ENCODE peak calls at places on chromosomes 1 and 21, in four cellular contexts. N, D, P and G are unnamed samples.

GRCh38 chr1:153667439-153667838 is 3.4 kb downstream of the ILF2 start:
- DNase-seq in D (no peak), N (peak; percentile 20), P (no peak), G (no peak)

GRCh38 chr1:241413386-241413785 is 56.4 kb upstream of the RGS7 start:
- DNase-seq in P (no peak), N (no peak), D (no peak), G (no peak)

GRCh38 chr1:230350208-230350921 is 75.8 kb downstream of the PGBD5 start:
- DNase-seq in N (no peak), D (no peak), P (no peak), G (no peak)

GRCh38 chr1:34642679-34643078 is 112.2 kb upstream of the GJB5 start:
- DNase-seq in D (no peak), P (no peak), N (no peak), G (no peak)

GRCh38 chr1:226608699-226609505 is 60.3 kb downstream of the STUM start:
- DNase-seq in D (peak; percentile 60), P (peak; percentile 76), N (peak; percentile 71), G (peak; percentile 77)

GRCh38 chr1:63943393-63943792 is 169.6 kb downstream of the ROR1 start:
- DNase-seq in D (no peak), N (no peak), P (no peak), G (no peak)

GRCh38 chr1:214360525-214361164 is 79.7 kb downstream of the SMYD2 start:
- DNase-seq in N (no peak), P (no peak), D (no peak), G (no peak)

GRCh38 chr1:209652873-209653401 is 712 bp upstream of the LAMB3 start:
- DNase-seq in D (peak; percentile 95), P (no peak), N (peak; percentile 79), G (no peak)

GRCh38 chr1:29805122-29805895 is 569.0 kb downstream of the PTPRU start:
- DNase-seq in D (no peak), P (no peak), N (peak; percentile 54), G (peak; percentile 52)

GRCh38 chr21:43690346-43690745 is 28.6 kb upstream of the PDXK start:
- DNase-seq in N (no peak), D (no peak), P (no peak), G (no peak)

GRCh38 chr1:46197551-46198025 is 646 bp downstream of the POMGNT1 start:
- DNase-seq in D (no peak), N (no peak), P (no peak), G (no peak)

GRCh38 chr1:243559575-243560172 is 290.4 kb downstream of the AKT3 start:
- DNase-seq in P (no peak), N (no peak), D (no peak), G (no peak)

GRCh38 chr1:32719681-32720275 is 17.2 kb upstream of the SYNC start:
- DNase-seq in D (no peak), P (no peak), N (no peak), G (no peak)

GRCh38 chr1:113073457-113073950 is 506 bp downstream of the LRIG2 start:
- DNase-seq in N (peak; percentile 79), P (no peak), D (no peak), G (no peak)

GRCh38 chr1:11564237-11564636 is 85.3 kb downstream of the DISP3 start:
- DNase-seq in P (no peak), D (no peak), N (no peak), G (no peak)

GRCh38 chr1:113783254-113784103 is 24.2 kb upstream of the PHTF1 start:
- DNase-seq in D (peak; percentile 41), P (no peak), N (no peak), G (no peak)

GRCh38 chr1:21308847-21309652 is 18.8 kb upstream of the ECE1 start:
- DNase-seq in D (no peak), N (no peak), P (no peak), G (no peak)

GRCh38 chr1:111208921-111209320 is 8.5 kb upstream of the DENND2D start:
- DNase-seq in P (no peak), D (no peak), N (no peak), G (no peak)

GRCh38 chr1:226144045-226144444 is 42.5 kb downstream of the ACBD3 start:
- DNase-seq in D (no peak), P (no peak), N (no peak), G (no peak)

GRCh38 chr1:36769886-36770830 is 264.2 kb downstream of the GRIK3 start:
- DNase-seq in P (no peak), N (peak; percentile 40), D (no peak), G (no peak)

GRCh38 chr1:99740141-99740540 is 26.3 kb downstream of the FRRS1 start:
- DNase-seq in N (no peak), P (no peak), D (no peak), G (no peak)

GRCh38 chr1:228332797-228333738 is 73.6 kb downstream of the TRIM11 start:
- DNase-seq in N (peak; percentile 56), D (no peak), P (no peak), G (peak; percentile 71)

GRCh38 chr21:44875341-44875740 is 1.9 kb upstream of the PTTG1IP start:
- DNase-seq in P (no peak), D (peak; percentile 31), N (no peak), G (no peak)

GRCh38 chr1:20255666-20256065 is 35.0 kb upstream of the VWA5B1 start:
- DNase-seq in P (no peak), D (peak; percentile 9), N (no peak), G (no peak)